ENCODE peak calls at places on chromosomes 6 and 20, in ten cellular contexts. P is cardiac fibroblast; C is left kidney; D is NK-92 treated with Interleukin-12 subunit alpha and Interleukin-12 subunit beta, amount 100 ng/mL, for 24 hours; Y is EH; E is activated T-helper 1 cell treated with anti-CD3 and anti-CD28 coated beads, Interleukin-12 subunit alpha, Interleukin-12 subunit beta, Interleukin-2, Interleukin-4 antibody, amounts not matched to agents 30 ng/mL and 10 ng/mL and 1 ng/mL, durations not matched to agents 14 hours and 24 hours and 36 hours; M is activated gamma-delta T cell treated with Interleukin-2 at 50 U/mL for 16 hours; K is A172; X is small intestine; V is EL. J is an unnamed sample.

GRCh38 chr20:59933296-59933848 is at the start of gene SYCP2:
- DNase-seq in C (peak; percentile 73), P (peak; percentile 32), M (peak; percentile 61), V (no peak), Y (peak; percentile 63), X (peak; percentile 32), D (no peak), K (no peak), E (peak; percentile 43), J (peak; percentile 28)

GRCh38 chr6:41439524-41440418 is 104.4 kb downstream of the NCR2 start:
- DNase-seq in K (no peak), X (no peak), V (no peak), C (no peak), Y (no peak), D (peak; percentile 45), E (peak; percentile 25), M (peak; percentile 32), P (no peak), J (no peak)

GRCh38 chr6:85118233-85118632 is 331.6 kb upstream of the NT5E start:
- DNase-seq in M (no peak), E (no peak), Y (no peak), C (no peak), V (no peak), D (no peak), X (no peak), K (no peak), P (no peak), J (no peak)

GRCh38 chr20:33099842-33100538 is 20.5 kb downstream of the BPIFB4 start:
- DNase-seq in Y (no peak), X (no peak), K (peak; percentile 62), M (no peak), V (no peak), P (no peak), E (no peak), C (no peak), D (no peak), J (no peak)

GRCh38 chr6:22110042-22110441 is 186.8 kb downstream of the PRL start:
- DNase-seq in M (no peak), V (no peak), P (no peak), X (no peak), K (no peak), E (no peak), C (no peak), D (no peak), Y (no peak), J (no peak)

GRCh38 chr6:169832247-169832948 is 81.0 kb downstream of the ERMARD start:
- DNase-seq in Y (peak; percentile 4), K (no peak), V (no peak), M (no peak), D (no peak), C (peak; percentile 37), X (peak; percentile 43), E (no peak), P (no peak), J (no peak)

GRCh38 chr20:63461364-63461763 is 11.1 kb downstream of the KCNQ2 start:
- DNase-seq in P (no peak), Y (peak; percentile 11), E (no peak), C (peak; percentile 81), M (no peak), V (no peak), K (no peak), D (no peak), X (no peak), J (no peak)

GRCh38 chr6:76702187-76702586 is 629.7 kb upstream of the IMPG1 start:
- DNase-seq in P (peak; percentile 36), D (no peak), X (peak; percentile 30), K (no peak), Y (no peak), V (peak; percentile 9), E (no peak), M (no peak), C (no peak), J (no peak)

GRCh38 chr6:82861121-82861520 is 204.5 kb downstream of the UBE3D start:
- DNase-seq in X (no peak), P (no peak), K (peak; percentile 69), M (no peak), C (no peak), Y (peak; percentile 82), D (no peak), E (no peak), V (peak; percentile 91), J (no peak)

GRCh38 chr6:121093928-121094327 is 240.4 kb downstream of the TBC1D32 start:
- DNase-seq in K (peak; percentile 8), P (peak; percentile 53), E (no peak), Y (peak; percentile 61), C (no peak), M (no peak), D (no peak), V (peak; percentile 46), X (no peak), J (no peak)

GRCh38 chr6:15017251-15017650 is 228.6 kb upstream of the JARID2 start:
- DNase-seq in P (no peak), M (no peak), Y (peak; percentile 21), X (no peak), K (peak; percentile 13), C (peak; percentile 65), D (no peak), E (no peak), V (peak; percentile 8), J (no peak)

GRCh38 chr20:64258071-64258823 is 2.7 kb downstream of the PCMTD2 start:
- DNase-seq in V (no peak), X (no peak), Y (no peak), P (no peak), M (no peak), C (peak; percentile 39), D (no peak), E (no peak), K (no peak), J (no peak)

GRCh38 chr6:2221724-2222274 is 23.6 kb downstream of the GMDS start:
- DNase-seq in Y (no peak), V (no peak), E (no peak), D (peak; percentile 3), P (peak; percentile 36), X (no peak), C (no peak), M (no peak), K (no peak), J (no peak)

GRCh38 chr20:15542655-15543054 is 1030.6 kb downstream of the KIF16B start:
- DNase-seq in D (no peak), X (no peak), M (no peak), K (no peak), V (no peak), E (no peak), C (no peak), Y (no peak), P (no peak), J (no peak)

GRCh38 chr6:25005010-25005409 is 69.2 kb upstream of the RIPOR2 start:
- DNase-seq in V (no peak), P (no peak), K (no peak), Y (no peak), X (no peak), M (no peak), D (no peak), E (no peak), C (no peak), J (no peak)

GRCh38 chr20:3084283-3084985 is at the start of gene AVP:
- DNase-seq in K (no peak), C (peak; percentile 51), X (no peak), Y (no peak), M (no peak), P (no peak), V (no peak), D (no peak), E (no peak), J (no peak)

GRCh38 chr6:148887181-148887580 is 140.4 kb downstream of the UST start:
- DNase-seq in Y (no peak), D (no peak), K (no peak), C (no peak), V (no peak), E (no peak), X (no peak), P (no peak), M (no peak), J (no peak)

GRCh38 chr6:15299430-15300131 is 53.7 kb downstream of the JARID2 start:
- DNase-seq in K (no peak), C (no peak), M (peak; percentile 62), Y (peak; percentile 70), D (no peak), V (peak; percentile 65), E (no peak), P (peak; percentile 57), X (peak; percentile 58), J (peak; percentile 63)

GRCh38 chr6:170376386-170377084 is 70.0 kb downstream of the FAM120B start:
- DNase-seq in Y (no peak), P (peak; percentile 2), M (no peak), D (no peak), K (no peak), V (no peak), X (no peak), E (no peak), C (no peak), J (no peak)